ENCODE peak calls at places on chromosomes 2 and 18, in four cellular contexts. P is neural progenitor cell, X is IMR-90, O is H9. Y is an unnamed sample.

GRCh38 chr2:66565291-66565690 is 130.4 kb downstream of the MEIS1 start:
- DNase-seq in X (peak; percentile 65), O (no peak), P (no peak), Y (no peak)

GRCh38 chr2:223613017-223613950 is 11.1 kb upstream of the SCG2 start:
- DNase-seq in O (peak; percentile 82), P (peak; percentile 55), X (peak; percentile 99), Y (peak; percentile 93)

GRCh38 chr2:66561645-66562336 is 126.9 kb downstream of the MEIS1 start:
- DNase-seq in X (no peak), P (peak; percentile 82), O (no peak), Y (peak; percentile 83)

GRCh38 chr2:30230479-30230854 is 867 bp upstream of the LBH start:
- DNase-seq in X (peak; percentile 64), P (peak; percentile 63), O (peak; percentile 43), Y (peak; percentile 76)

GRCh38 chr2:217118559-217118958 is 258.7 kb upstream of the TNP1 start:
- DNase-seq in O (no peak), X (no peak), P (no peak), Y (no peak)

GRCh38 chr2:42513252-42513918 is 19.6 kb upstream of the KCNG3 start:
- DNase-seq in O (peak; percentile 72), X (peak; percentile 43), P (peak; percentile 72), Y (peak; percentile 83)

GRCh38 chr2:113858764-113859163 is 31.1 kb upstream of the ACTR3 start:
- DNase-seq in P (no peak), X (peak; percentile 95), O (no peak), Y (no peak)

GRCh38 chr2:101111917-101112771 is 39.0 kb downstream of the TBC1D8 start:
- DNase-seq in P (no peak), O (no peak), X (peak; percentile 50), Y (no peak)

GRCh38 chr2:16821696-16822095 is 156.1 kb upstream of the CYRIA start:
- DNase-seq in O (no peak), P (peak; percentile 10), X (no peak), Y (no peak)

GRCh38 chr18:10100236-10100635 is 186.4 kb downstream of the VAPA start:
- DNase-seq in X (no peak), O (no peak), P (no peak), Y (no peak)

GRCh38 chr2:39696072-39696471 is 30.4 kb downstream of the TMEM178A start:
- DNase-seq in X (peak; percentile 93), P (no peak), O (no peak), Y (no peak)

GRCh38 chr2:120485096-120485495 is 139.2 kb downstream of the INHBB start:
- DNase-seq in P (no peak), O (no peak), X (no peak), Y (no peak)

GRCh38 chr2:127621981-127622431 is 23.9 kb upstream of the GPR17 start:
- DNase-seq in X (no peak), P (no peak), O (peak; percentile 20), Y (peak; percentile 24)

GRCh38 chr2:63814114-63814513 is 27.6 kb upstream of the UGP2 start:
- DNase-seq in O (no peak), P (no peak), X (peak; percentile 44), Y (no peak)

GRCh38 chr18:56252456-56252855 is 385.9 kb downstream of the TXNL1 start:
- DNase-seq in P (peak; percentile 30), X (no peak), O (no peak), Y (no peak)

GRCh38 chr2:187577310-187577709 is 23.1 kb upstream of the TFPI start:
- DNase-seq in X (no peak), O (no peak), P (peak; percentile 59), Y (no peak)
- H3K9ac ChIP-seq in X (no peak overlapping the region), O (no peak overlapping the region), P (no peak overlapping the region), Y (no peak overlapping the region)

DNA sequence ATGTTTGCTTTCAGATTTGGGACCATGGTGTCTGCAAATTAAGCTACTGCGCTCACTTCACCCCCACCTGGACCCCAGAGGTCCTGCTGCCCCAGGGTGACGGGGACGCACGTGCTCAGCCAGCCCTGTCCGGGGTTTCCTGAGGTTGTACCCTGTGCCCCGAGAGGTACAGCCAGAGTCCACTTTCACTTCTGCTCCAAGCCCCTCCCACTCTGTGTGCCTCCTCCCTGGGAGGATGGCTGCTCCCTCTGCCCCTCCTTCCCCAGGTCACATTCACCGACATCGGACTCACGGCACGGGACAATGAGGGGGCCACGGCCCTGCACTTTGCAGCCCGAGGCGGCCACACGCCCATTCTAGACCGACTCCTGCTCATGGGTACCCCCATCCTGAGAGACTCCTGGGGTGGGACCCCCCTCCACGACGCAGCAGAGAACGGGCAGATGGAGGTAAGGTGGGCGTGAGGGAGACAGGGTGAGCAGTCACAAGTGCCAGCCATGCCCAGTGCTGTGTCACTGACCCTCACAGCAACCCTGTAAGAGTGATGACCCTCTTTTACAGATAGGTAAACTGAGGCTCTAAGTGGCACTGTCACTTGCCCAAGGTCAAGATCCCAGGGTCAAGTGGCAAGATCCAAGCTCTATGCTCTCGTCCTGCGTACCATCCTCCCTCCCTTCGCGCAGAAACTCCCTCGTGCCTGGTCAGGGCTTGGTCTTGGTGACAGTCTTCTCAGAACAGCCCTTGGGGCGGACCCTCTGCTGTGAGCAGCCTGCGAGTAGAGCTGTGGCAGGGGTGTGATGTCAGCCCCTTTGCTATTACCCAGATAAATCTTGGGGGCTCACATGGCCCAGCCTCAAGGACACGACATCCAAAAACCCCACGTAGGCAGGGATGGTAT is 7.6 kb downstream of the ESPNL start:
- DNase-seq in O (peak; percentile 44), P (no peak), X (no peak), Y (peak; percentile 52)
- H3K9ac ChIP-seq in O (no peak overlapping the region), P (no peak overlapping the region), X (no peak overlapping the region), Y (no peak overlapping the region)

DNA sequence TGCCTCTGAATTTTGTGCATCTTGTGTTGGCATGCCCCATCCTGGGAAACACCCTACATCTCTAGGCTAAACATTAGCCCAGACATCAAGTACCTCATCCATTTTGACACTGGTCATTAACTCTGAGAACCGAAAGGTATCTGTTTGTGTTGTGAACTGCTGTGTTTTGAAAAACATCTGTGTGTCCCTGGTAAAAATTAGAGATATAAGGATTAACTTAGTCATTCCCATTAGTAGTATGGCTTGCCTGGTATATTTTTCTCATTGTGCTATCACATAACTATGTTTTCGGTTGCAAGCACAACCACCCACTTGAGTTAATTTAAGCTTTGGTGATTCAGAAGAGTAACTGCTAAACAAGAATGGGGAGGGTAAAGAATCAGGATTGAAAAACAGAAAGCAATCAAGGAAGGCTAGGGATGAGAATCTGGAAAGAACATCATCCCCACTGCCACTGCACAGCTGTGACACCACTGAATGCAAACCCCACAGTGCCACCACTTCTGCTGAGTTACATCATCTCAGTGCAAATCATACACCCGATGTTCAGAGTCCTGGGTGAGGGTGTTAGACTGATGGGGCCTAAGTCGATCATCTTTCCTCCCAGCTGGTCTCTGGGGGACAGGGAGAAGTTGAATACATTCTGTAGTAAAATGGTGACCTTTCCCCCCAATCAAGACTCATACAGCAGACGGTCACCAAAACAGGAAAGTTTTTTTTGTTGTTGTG is 234.0 kb downstream of the EPHA4 start:
- DNase-seq in P (no peak), O (no peak), X (no peak), Y (no peak)
- H3K9ac ChIP-seq in P (no peak overlapping the region), O (no peak overlapping the region), X (no peak overlapping the region), Y (no peak overlapping the region)

GRCh38 chr2:237689569-237690131 is 62.3 kb downstream of the LRRFIP1 start:
- DNase-seq in X (no peak), P (no peak), O (no peak), Y (no peak)
- H3K9ac ChIP-seq in X (no peak overlapping the region), P (no peak overlapping the region), O (no peak overlapping the region), Y (no peak overlapping the region)

Y was measured in endodermal cell.